ENCODE peak calls at places on chromosomes 12 and 14, in nine cellular contexts. G is kidney, L is A549, V is amniotic stem cell, P is pulmonary artery endothelial cell, W is ELR, U is NCI-H2029, C is aorta, S is neural progenitor cell. T is an unnamed sample.
A peak's percentile ranks its signal among the peaks of the same experiment; 100 is the strongest.

GRCh38 chr14:88026890-88027289 is 22.0 kb downstream of the GPR65 start:
- DNase-seq in G (no peak), L (no peak), V (no peak), P (no peak), W (no peak), U (no peak), C (no peak), S (no peak), T (no peak)

GRCh38 chr12:121990692-121991603 is 30.7 kb upstream of the BCL7A start:
- DNase-seq in G (no peak), L (peak; percentile 32), V (no peak), P (no peak), W (peak; percentile 26), U (no peak), C (no peak), S (no peak), T (peak; percentile 78)

GRCh38 chr14:67971627-67972625 is 152.3 kb downstream of the RAD51B start:
- DNase-seq in G (no peak), L (peak; percentile 57), V (no peak), P (no peak), W (peak; percentile 68), U (no peak), C (no peak), S (no peak), T (no peak)

GRCh38 chr14:100566119-100566518 is 21.1 kb downstream of the BEGAIN start:
- DNase-seq in G (no peak), L (no peak), V (no peak), P (no peak), W (no peak), U (no peak), C (no peak), S (no peak), T (no peak)

GRCh38 chr12:54162741-54163140 is 26.0 kb downstream of the SMUG1 start:
- DNase-seq in G (no peak), L (no peak), V (no peak), P (no peak), W (no peak), U (no peak), C (no peak), S (no peak), T (no peak)

GRCh38 chr12:48968467-48968866 is 3.1 kb downstream of the WNT10B start:
- DNase-seq in G (no peak), L (no peak), V (no peak), P (no peak), W (no peak), U (no peak), C (no peak), S (no peak), T (no peak)

GRCh38 chr12:2246358-2246757 is 193.6 kb downstream of the CACNA1C start:
- DNase-seq in G (no peak), L (no peak), V (no peak), P (no peak), W (peak; percentile 56), U (no peak), C (no peak), S (no peak), T (no peak)

GRCh38 chr14:36362648-36363047 is 42.2 kb upstream of the MBIP start:
- DNase-seq in G (no peak), L (no peak), V (no peak), P (no peak), W (no peak), U (peak; percentile 24), C (no peak), S (no peak), T (no peak)

GRCh38 chr12:32051511-32052299 is 54.9 kb upstream of the BICD1 start:
- DNase-seq in G (no peak), L (peak; percentile 86), V (peak; percentile 87), P (peak; percentile 72), W (peak; percentile 99), U (no peak), C (no peak), S (no peak), T (peak; percentile 30)

GRCh38 chr12:102879144-102879763 is 37.8 kb downstream of the PAH start:
- DNase-seq in G (no peak), L (peak; percentile 91), V (peak; percentile 15), P (no peak), W (peak; percentile 77), U (peak; percentile 85), C (peak; percentile 55), S (peak; percentile 86), T (peak; percentile 47)

GRCh38 chr12:49825360-49825970 is 2.7 kb downstream of the NCKAP5L start:
- DNase-seq in G (no peak), L (no peak), V (no peak), P (no peak), W (peak; percentile 77), U (no peak), C (peak; percentile 79), S (peak; percentile 37), T (no peak)

GRCh38 chr12:131620520-131620919 is 90.4 kb upstream of the SFSWAP start:
- DNase-seq in G (peak; percentile 15), L (no peak), V (no peak), P (no peak), W (peak; percentile 5), U (no peak), C (no peak), S (no peak), T (no peak)

GRCh38 chr12:106251636-106252035 is 3.8 kb upstream of the CKAP4 start:
- DNase-seq in G (no peak), L (no peak), V (no peak), P (no peak), W (peak; percentile 22), U (no peak), C (no peak), S (peak; percentile 12), T (no peak)

GRCh38 chr14:90355540-90356518 is 24.1 kb upstream of the NRDE2 start:
- DNase-seq in G (no peak), L (no peak), V (no peak), P (no peak), W (peak; percentile 43), U (no peak), C (no peak), S (peak; percentile 79), T (no peak)

GRCh38 chr14:95784137-95784536 is 70.2 kb upstream of the TCL1A start:
- DNase-seq in G (no peak), L (no peak), V (no peak), P (no peak), W (peak; percentile 55), U (no peak), C (no peak), S (peak; percentile 78), T (no peak)

GRCh38 chr12:49187184-49187583 is 1.7 kb downstream of the TUBA1A start:
- DNase-seq in G (no peak), L (peak; percentile 20), V (no peak), P (no peak), W (peak; percentile 5), U (peak; percentile 19), C (peak; percentile 66), S (peak; percentile 42), T (no peak)

GRCh38 chr14:104316121-104316722 is 177.8 kb downstream of the KIF26A start:
- DNase-seq in G (no peak), L (no peak), V (no peak), P (no peak), W (no peak), U (peak; percentile 15), C (no peak), S (no peak), T (no peak)

GRCh38 chr14:90628825-90629224 is 187.4 kb downstream of the TTC7B start:
- DNase-seq in G (no peak), L (no peak), V (no peak), P (no peak), W (no peak), U (no peak), C (no peak), S (no peak), T (no peak)

GRCh38 chr12:25769076-25769945 is 189.2 kb upstream of the RASSF8 start:
- DNase-seq in G (no peak), L (peak; percentile 40), V (peak; percentile 69), P (no peak), W (peak; percentile 93), U (no peak), C (no peak), S (no peak), T (no peak)

GRCh38 chr12:9604288-9604687 is 3.4 kb downstream of the KLRB1 start:
- DNase-seq in G (no peak), L (no peak), V (no peak), P (no peak), W (no peak), U (no peak), C (no peak), S (no peak), T (no peak)

GRCh38 chr12:24561882-24562760 is 386.8 kb downstream of the BCAT1 start:
- DNase-seq in G (peak; percentile 90), L (peak; percentile 15), V (no peak), P (peak; percentile 7), W (peak; percentile 73), U (peak; percentile 16), C (peak; percentile 85), S (peak; percentile 84), T (peak; percentile 31)

GRCh38 chr14:105248368-105249174 is at the start of gene BTBD6:
- DNase-seq in G (peak; percentile 95), L (peak; percentile 85), V (peak; percentile 65), P (peak; percentile 44), W (peak; percentile 92), U (peak; percentile 48), C (peak; percentile 92), S (peak; percentile 94), T (peak; percentile 92)

GRCh38 chr14:64682173-64682710 is 22.0 kb upstream of the PLEKHG3 start:
- DNase-seq in G (peak; percentile 95), L (peak; percentile 28), V (no peak), P (no peak), W (no peak), U (no peak), C (peak; percentile 92), S (no peak), T (no peak)

GRCh38 chr14:41071351-41071750 is 535.3 kb upstream of the LRFN5 start:
- DNase-seq in G (no peak), L (no peak), V (no peak), P (no peak), W (no peak), U (no peak), C (no peak), S (no peak), T (no peak)

GRCh38 chr14:69570836-69571330 is 3.8 kb downstream of the CCDC177 start:
- DNase-seq in G (no peak), L (no peak), V (no peak), P (no peak), W (no peak), U (no peak), C (no peak), S (no peak), T (no peak)

T was measured in activated CD4-positive, alpha-beta memory T cell treated with anti-CD3 and anti-CD28 coated beads for 36 hours.